ENCODE peak calls at places on chromosomes 6 and 20, in nine cellular contexts. M is stimulated activated CD4-positive, alpha-beta T cell treated with anti-CD3 and anti-CD28 coated beads, Interleukin-12 subunit alpha, Interleukin-12 subunit beta, amount 100 ng/mL, for 4 hours; E is HT1080; W is NCI-H1436 treated with DMSO at 0.1 percent for 48 hours; T is GM06990; O is GM12864; B is lung microvascular endothelial cell; C is germinal center; D is right lobe of liver. F is an unnamed sample.

GRCh38 chr6:31058128-31058894 is 48.0 kb downstream of the MUC22 start:
- DNase-seq in C (no peak), E (peak), B (peak), D (no peak), O (no peak), M (no peak), T (no peak), W (no peak), F (no peak)

GRCh38 chr20:37562695-37563480 is 35.2 kb upstream of the BLCAP start:
- DNase-seq in O (no peak), D (no peak), E (no peak), B (no peak), T (no peak), C (no peak), W (no peak), M (no peak), F (no peak)

GRCh38 chr20:48737463-48738093 is 90.2 kb downstream of the PREX1 start:
- DNase-seq in W (no peak), M (no peak), D (no peak), E (no peak), B (no peak), O (no peak), T (no peak), C (no peak), F (no peak)

GRCh38 chr6:15536201-15536955 is 126.5 kb downstream of the DTNBP1 start:
- DNase-seq in T (no peak), W (no peak), E (no peak), D (no peak), C (no peak), B (no peak), O (no peak), M (no peak), F (no peak)

GRCh38 chr20:1242530-1242929 is 16.7 kb downstream of the RAD21L1 start:
- DNase-seq in W (no peak), T (no peak), C (no peak), O (no peak), B (peak), E (peak), D (no peak), M (no peak), F (no peak)

GRCh38 chr20:22232473-22232872 is 351.9 kb downstream of the FOXA2 start:
- DNase-seq in E (no peak), D (no peak), C (no peak), T (no peak), B (no peak), W (no peak), O (no peak), M (no peak), F (no peak)

GRCh38 chr6:111972714-111973678 is 80.9 kb upstream of the CCN6 start:
- DNase-seq in W (no peak), T (no peak), O (no peak), D (no peak), E (peak), M (peak), B (peak), C (no peak), F (no peak)

GRCh38 chr6:157891544-157892362 is 68.7 kb downstream of the SNX9 start:
- DNase-seq in D (no peak), M (no peak), T (no peak), O (no peak), C (no peak), E (no peak), W (no peak), B (no peak), F (no peak)

GRCh38 chr6:30647039-30647801 is at the start of gene C6orf136:
- DNase-seq in W (peak), M (peak), D (peak), T (peak), B (peak), E (peak), O (peak), C (peak), F (peak)

GRCh38 chr6:81331526-81331925 is 421.0 kb downstream of the TENT5A start:
- DNase-seq in O (no peak), C (no peak), T (no peak), D (no peak), E (peak), B (no peak), W (no peak), M (no peak), F (no peak)

GRCh38 chr6:49522710-49523593 is 23.2 kb downstream of the GLYATL3 start:
- DNase-seq in O (no peak), C (no peak), E (no peak), M (no peak), W (no peak), T (no peak), B (no peak), D (peak), F (no peak)

GRCh38 chr20:47781631-47782030 is 3.6 kb downstream of the SULF2 start:
- DNase-seq in M (no peak), O (no peak), W (no peak), E (no peak), T (no peak), C (no peak), B (no peak), D (peak), F (no peak)

GRCh38 chr6:8908638-8909037 is 473.3 kb upstream of the SLC35B3 start:
- DNase-seq in D (no peak), T (no peak), E (no peak), W (no peak), C (no peak), O (no peak), M (no peak), B (no peak), F (no peak)

GRCh38 chr6:34970962-34971361 is 81.9 kb downstream of the ANKS1A start:
- DNase-seq in E (no peak), C (no peak), B (no peak), M (no peak), W (no peak), O (no peak), T (no peak), D (no peak), F (no peak)

GRCh38 chr6:124984668-124985338 is 22.6 kb downstream of the RNF217 start:
- DNase-seq in C (no peak), T (no peak), E (peak), O (no peak), B (peak), M (no peak), W (no peak), D (no peak), F (no peak)

GRCh38 chr6:16322666-16323312 is 84.4 kb downstream of the GMPR start:
- DNase-seq in O (no peak), C (peak), D (peak), M (peak), E (no peak), W (peak), B (no peak), T (peak), F (no peak)

GRCh38 chr20:22466447-22467171 is 117.8 kb downstream of the FOXA2 start:
- DNase-seq in W (no peak), O (no peak), C (no peak), D (no peak), B (no peak), M (no peak), T (no peak), E (no peak), F (peak)

GRCh38 chr6:119428647-119429046 is 79.1 kb upstream of the MAN1A1 start:
- DNase-seq in W (no peak), M (no peak), T (no peak), B (no peak), D (no peak), E (no peak), O (no peak), C (no peak), F (no peak)

GRCh38 chr6:137259349-137259748 is 40.2 kb upstream of the IFNGR1 start:
- DNase-seq in T (no peak), M (no peak), C (no peak), E (peak), D (no peak), W (no peak), O (no peak), B (peak), F (no peak)

GRCh38 chr20:6660441-6660840 is 107.0 kb upstream of the BMP2 start:
- DNase-seq in B (no peak), D (no peak), M (no peak), W (no peak), T (no peak), C (no peak), E (no peak), O (no peak), F (no peak)

GRCh38 chr6:170450946-170451761 is 102.0 kb downstream of the PSMB1 start:
- DNase-seq in W (no peak), T (no peak), B (no peak), D (no peak), O (no peak), E (no peak), M (no peak), C (no peak), F (no peak)

GRCh38 chr6:939047-939363 is 246.1 kb upstream of the EXOC2 start:
- DNase-seq in C (no peak), W (no peak), O (no peak), B (no peak), D (no peak), E (no peak), M (no peak), T (no peak), F (no peak)

GRCh38 chr6:10420546-10421507 is 6.0 kb upstream of the TFAP2A start:
- DNase-seq in W (no peak), C (no peak), B (no peak), O (no peak), D (no peak), E (no peak), T (no peak), M (no peak), F (no peak)

GRCh38 chr20:584375-585301 is 25.5 kb downstream of the TCF15 start:
- DNase-seq in B (no peak), E (peak), O (no peak), T (no peak), M (no peak), D (no peak), W (no peak), C (no peak), F (no peak)

GRCh38 chr20:6575912-6576391 is 191.5 kb upstream of the BMP2 start:
- DNase-seq in B (no peak), E (no peak), D (no peak), W (no peak), T (no peak), O (no peak), C (no peak), M (no peak), F (no peak)

GRCh38 chr6:98823845-98824162 is 10.6 kb upstream of the POU3F2 start:
- DNase-seq in M (no peak), W (no peak), O (no peak), D (no peak), B (no peak), C (no peak), T (no peak), E (no peak), F (no peak)

GRCh38 chr20:56626367-56627121 is 2.6 kb upstream of the TFAP2C start:
- DNase-seq in E (no peak), T (peak), B (no peak), O (no peak), C (no peak), D (no peak), W (no peak), M (no peak), F (no peak)

GRCh38 chr6:136249336-136249735 is 775 bp downstream of the MTFR2 start:
- DNase-seq in W (no peak), D (no peak), O (no peak), T (no peak), M (no peak), C (no peak), B (peak), E (peak), F (no peak)

F was measured in NCI-H2081 treated with DMSO at 0.1 percent for 48 hours.